ENCODE peak calls at places on chromosomes 7 and 10, in ten cellular contexts. One of them, this sample, is unnamed.

GRCh38 chr10:111107023-111107422 is 30.2 kb downstream of the ADRA2A start:
- DNase-seq in effector memory CD4-positive, alpha-beta T cell: no peak
- DNase-seq in right cardiac atrium: no peak
- DNase-seq in CD8-positive, alpha-beta T cell: no peak
- DNase-seq in dorsolateral prefrontal cortex: no peak
- DNase-seq in testis: no peak
- DNase-seq in tibial artery: no peak
- DNase-seq in DND-41: no peak
- DNase-seq in IMR-90: no peak
- DNase-seq in astrocyte: no peak
- DNase-seq in this sample: no peak

GRCh38 chr10:66822801-66823200 is 103.0 kb upstream of the LRRTM3 start:
- DNase-seq in effector memory CD4-positive, alpha-beta T cell: no peak
- DNase-seq in right cardiac atrium: peak; percentile 32
- DNase-seq in CD8-positive, alpha-beta T cell: no peak
- DNase-seq in dorsolateral prefrontal cortex: no peak
- DNase-seq in testis: no peak
- DNase-seq in tibial artery: no peak
- DNase-seq in DND-41: no peak
- DNase-seq in IMR-90: no peak
- DNase-seq in astrocyte: no peak
- DNase-seq in this sample: no peak

GRCh38 chr7:1270181-1270580 is 37.5 kb downstream of the UNCX start:
- DNase-seq in effector memory CD4-positive, alpha-beta T cell: no peak
- DNase-seq in right cardiac atrium: peak; percentile 8
- DNase-seq in CD8-positive, alpha-beta T cell: no peak
- DNase-seq in dorsolateral prefrontal cortex: no peak
- DNase-seq in testis: no peak
- DNase-seq in tibial artery: no peak
- DNase-seq in DND-41: no peak
- DNase-seq in IMR-90: no peak
- DNase-seq in astrocyte: no peak
- DNase-seq in this sample: no peak

GRCh38 chr10:119441151-119441821 is 101.2 kb downstream of the RGS10 start:
- DNase-seq in effector memory CD4-positive, alpha-beta T cell: no peak
- DNase-seq in right cardiac atrium: peak; percentile 76
- DNase-seq in CD8-positive, alpha-beta T cell: no peak
- DNase-seq in dorsolateral prefrontal cortex: no peak
- DNase-seq in testis: peak; percentile 38
- DNase-seq in tibial artery: peak; percentile 62
- DNase-seq in DND-41: no peak
- DNase-seq in IMR-90: peak; percentile 79
- DNase-seq in astrocyte: peak; percentile 79
- DNase-seq in this sample: peak; percentile 54

GRCh38 chr7:80563561-80564327 is 51.9 kb upstream of the GNAT3 start:
- DNase-seq in effector memory CD4-positive, alpha-beta T cell: no peak
- DNase-seq in right cardiac atrium: no peak
- DNase-seq in CD8-positive, alpha-beta T cell: no peak
- DNase-seq in dorsolateral prefrontal cortex: no peak
- DNase-seq in testis: no peak
- DNase-seq in tibial artery: no peak
- DNase-seq in DND-41: no peak
- DNase-seq in IMR-90: no peak
- DNase-seq in astrocyte: no peak
- DNase-seq in this sample: no peak

GRCh38 chr10:104894711-104895110 is 253.6 kb downstream of the SORCS3 start:
- DNase-seq in effector memory CD4-positive, alpha-beta T cell: no peak
- DNase-seq in right cardiac atrium: no peak
- DNase-seq in CD8-positive, alpha-beta T cell: no peak
- DNase-seq in dorsolateral prefrontal cortex: no peak
- DNase-seq in testis: no peak
- DNase-seq in tibial artery: no peak
- DNase-seq in DND-41: no peak
- DNase-seq in IMR-90: no peak
- DNase-seq in astrocyte: no peak
- DNase-seq in this sample: no peak

GRCh38 chr10:43863859-43864591 is 215.3 kb upstream of the ZNF32 start:
- DNase-seq in effector memory CD4-positive, alpha-beta T cell: no peak
- DNase-seq in right cardiac atrium: peak; percentile 78
- DNase-seq in CD8-positive, alpha-beta T cell: no peak
- DNase-seq in dorsolateral prefrontal cortex: no peak
- DNase-seq in testis: no peak
- DNase-seq in tibial artery: peak; percentile 73
- DNase-seq in DND-41: no peak
- DNase-seq in IMR-90: peak; percentile 85
- DNase-seq in astrocyte: peak; percentile 90
- DNase-seq in this sample: peak; percentile 59

GRCh38 chr7:4725014-4725951 is 43.2 kb downstream of the FOXK1 start:
- DNase-seq in effector memory CD4-positive, alpha-beta T cell: peak; percentile 20
- DNase-seq in right cardiac atrium: peak; percentile 91
- DNase-seq in CD8-positive, alpha-beta T cell: peak; percentile 35
- DNase-seq in dorsolateral prefrontal cortex: peak; percentile 83
- DNase-seq in testis: peak; percentile 70
- DNase-seq in tibial artery: peak; percentile 86
- DNase-seq in DND-41: no peak
- DNase-seq in IMR-90: peak; percentile 95
- DNase-seq in astrocyte: peak; percentile 92
- DNase-seq in this sample: peak; percentile 74

GRCh38 chr7:16962986-16963385 is 81.2 kb upstream of the AGR3 start:
- DNase-seq in effector memory CD4-positive, alpha-beta T cell: no peak
- DNase-seq in right cardiac atrium: no peak
- DNase-seq in CD8-positive, alpha-beta T cell: no peak
- DNase-seq in dorsolateral prefrontal cortex: no peak
- DNase-seq in testis: no peak
- DNase-seq in tibial artery: no peak
- DNase-seq in DND-41: no peak
- DNase-seq in IMR-90: peak; percentile 16
- DNase-seq in astrocyte: no peak
- DNase-seq in this sample: no peak

GRCh38 chr10:103881420-103882284 is 26.3 kb upstream of the SH3PXD2A start:
- DNase-seq in effector memory CD4-positive, alpha-beta T cell: no peak
- DNase-seq in right cardiac atrium: no peak
- DNase-seq in CD8-positive, alpha-beta T cell: no peak
- DNase-seq in dorsolateral prefrontal cortex: no peak
- DNase-seq in testis: no peak
- DNase-seq in tibial artery: no peak
- DNase-seq in DND-41: no peak
- DNase-seq in IMR-90: no peak
- DNase-seq in astrocyte: no peak
- DNase-seq in this sample: peak; percentile 55

GRCh38 chr10:28891058-28891713 is 213.9 kb downstream of the BAMBI start:
- DNase-seq in effector memory CD4-positive, alpha-beta T cell: no peak
- DNase-seq in right cardiac atrium: no peak
- DNase-seq in CD8-positive, alpha-beta T cell: no peak
- DNase-seq in dorsolateral prefrontal cortex: no peak
- DNase-seq in testis: no peak
- DNase-seq in tibial artery: no peak
- DNase-seq in DND-41: no peak
- DNase-seq in IMR-90: no peak
- DNase-seq in astrocyte: no peak
- DNase-seq in this sample: no peak

GRCh38 chr10:88209837-88210552 is 346.6 kb downstream of the PTEN start:
- DNase-seq in effector memory CD4-positive, alpha-beta T cell: no peak
- DNase-seq in right cardiac atrium: peak; percentile 32
- DNase-seq in CD8-positive, alpha-beta T cell: no peak
- DNase-seq in dorsolateral prefrontal cortex: no peak
- DNase-seq in testis: peak; percentile 31
- DNase-seq in tibial artery: peak; percentile 48
- DNase-seq in DND-41: no peak
- DNase-seq in IMR-90: peak; percentile 58
- DNase-seq in astrocyte: no peak
- DNase-seq in this sample: no peak

GRCh38 chr7:79337722-79338121 is 115.7 kb downstream of the MAGI2 start:
- DNase-seq in effector memory CD4-positive, alpha-beta T cell: no peak
- DNase-seq in right cardiac atrium: no peak
- DNase-seq in CD8-positive, alpha-beta T cell: no peak
- DNase-seq in dorsolateral prefrontal cortex: no peak
- DNase-seq in testis: no peak
- DNase-seq in tibial artery: no peak
- DNase-seq in DND-41: no peak
- DNase-seq in IMR-90: no peak
- DNase-seq in astrocyte: no peak
- DNase-seq in this sample: no peak

GRCh38 chr7:8442814-8443304 is 9.4 kb downstream of the NXPH1 start:
- DNase-seq in effector memory CD4-positive, alpha-beta T cell: no peak
- DNase-seq in right cardiac atrium: peak; percentile 79
- DNase-seq in CD8-positive, alpha-beta T cell: no peak
- DNase-seq in dorsolateral prefrontal cortex: no peak
- DNase-seq in testis: peak; percentile 78
- DNase-seq in tibial artery: peak; percentile 25
- DNase-seq in DND-41: peak; percentile 40
- DNase-seq in IMR-90: no peak
- DNase-seq in astrocyte: peak; percentile 6
- DNase-seq in this sample: peak; percentile 46

GRCh38 chr7:29783671-29784070 is 22.6 kb upstream of the WIPF3 start:
- DNase-seq in effector memory CD4-positive, alpha-beta T cell: no peak
- DNase-seq in right cardiac atrium: no peak
- DNase-seq in CD8-positive, alpha-beta T cell: no peak
- DNase-seq in dorsolateral prefrontal cortex: no peak
- DNase-seq in testis: no peak
- DNase-seq in tibial artery: no peak
- DNase-seq in DND-41: no peak
- DNase-seq in IMR-90: no peak
- DNase-seq in astrocyte: no peak
- DNase-seq in this sample: no peak

GRCh38 chr7:86765931-86766330 is 122.2 kb downstream of the GRM3 start:
- DNase-seq in effector memory CD4-positive, alpha-beta T cell: no peak
- DNase-seq in right cardiac atrium: no peak
- DNase-seq in CD8-positive, alpha-beta T cell: no peak
- DNase-seq in dorsolateral prefrontal cortex: no peak
- DNase-seq in testis: no peak
- DNase-seq in tibial artery: no peak
- DNase-seq in DND-41: no peak
- DNase-seq in IMR-90: no peak
- DNase-seq in astrocyte: no peak
- DNase-seq in this sample: no peak

GRCh38 chr7:86762129-86762528 is 118.4 kb downstream of the GRM3 start:
- DNase-seq in effector memory CD4-positive, alpha-beta T cell: no peak
- DNase-seq in right cardiac atrium: no peak
- DNase-seq in CD8-positive, alpha-beta T cell: no peak
- DNase-seq in dorsolateral prefrontal cortex: no peak
- DNase-seq in testis: no peak
- DNase-seq in tibial artery: no peak
- DNase-seq in DND-41: no peak
- DNase-seq in IMR-90: no peak
- DNase-seq in astrocyte: no peak
- DNase-seq in this sample: no peak

DNA sequence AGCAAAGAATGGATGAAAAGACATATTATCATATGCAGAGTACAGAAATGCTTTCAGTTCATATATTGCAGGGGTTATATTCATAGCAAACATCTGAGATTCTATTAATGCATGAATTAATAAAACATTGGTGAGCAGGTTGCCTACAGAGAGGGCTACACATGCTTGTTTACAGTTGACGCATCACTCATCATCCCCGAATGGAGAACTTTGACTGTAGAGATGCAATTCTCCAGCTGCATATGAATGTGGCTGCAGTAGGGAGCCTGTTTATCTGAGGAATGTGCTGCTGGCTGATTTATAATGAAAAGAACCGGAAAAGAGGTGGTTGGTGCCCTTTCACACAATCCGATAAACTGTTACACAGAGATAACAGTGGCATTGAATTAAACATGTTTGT is 116.5 kb downstream of the GRM3 start:
- DNase-seq in effector memory CD4-positive, alpha-beta T cell: no peak
- DNase-seq in right cardiac atrium: no peak
- DNase-seq in CD8-positive, alpha-beta T cell: no peak
- DNase-seq in dorsolateral prefrontal cortex: no peak
- DNase-seq in testis: no peak
- DNase-seq in tibial artery: no peak
- DNase-seq in DND-41: no peak
- DNase-seq in IMR-90: no peak
- DNase-seq in astrocyte: no peak
- DNase-seq in this sample: no peak
- H3K27ac ChIP-seq in effector memory CD4-positive, alpha-beta T cell: no peak overlapping the region
- H3K27ac ChIP-seq in right cardiac atrium: no peak overlapping the region
- H3K27ac ChIP-seq in CD8-positive, alpha-beta T cell: no peak overlapping the region
- H3K27ac ChIP-seq in dorsolateral prefrontal cortex: peak overlapping the region; percentile 58
- H3K27ac ChIP-seq in testis: no peak overlapping the region
- H3K27ac ChIP-seq in tibial artery: no peak overlapping the region
- H3K27ac ChIP-seq in DND-41: no peak overlapping the region
- H3K27ac ChIP-seq in IMR-90: no peak overlapping the region
- H3K27ac ChIP-seq in astrocyte: no peak overlapping the region
- H3K27ac ChIP-seq in this sample: no peak overlapping the region

GRCh38 chr7:105611856-105612775 is 30.8 kb upstream of the EFCAB10 start:
- DNase-seq in effector memory CD4-positive, alpha-beta T cell: no peak
- DNase-seq in right cardiac atrium: no peak
- DNase-seq in CD8-positive, alpha-beta T cell: no peak
- DNase-seq in dorsolateral prefrontal cortex: no peak
- DNase-seq in testis: no peak
- DNase-seq in tibial artery: no peak
- DNase-seq in DND-41: no peak
- DNase-seq in IMR-90: peak; percentile 27
- DNase-seq in astrocyte: peak; percentile 35
- DNase-seq in this sample: no peak
- H3K27ac ChIP-seq in effector memory CD4-positive, alpha-beta T cell: no peak overlapping the region
- H3K27ac ChIP-seq in right cardiac atrium: no peak overlapping the region
- H3K27ac ChIP-seq in CD8-positive, alpha-beta T cell: no peak overlapping the region
- H3K27ac ChIP-seq in dorsolateral prefrontal cortex: no peak overlapping the region
- H3K27ac ChIP-seq in testis: no peak overlapping the region
- H3K27ac ChIP-seq in tibial artery: no peak overlapping the region
- H3K27ac ChIP-seq in DND-41: no peak overlapping the region
- H3K27ac ChIP-seq in IMR-90: no peak overlapping the region
- H3K27ac ChIP-seq in astrocyte: no peak overlapping the region
- H3K27ac ChIP-seq in this sample: no peak overlapping the region

GRCh38 chr10:68666280-68666760 is 54.7 kb upstream of the CCAR1 start:
- DNase-seq in effector memory CD4-positive, alpha-beta T cell: no peak
- DNase-seq in right cardiac atrium: no peak
- DNase-seq in CD8-positive, alpha-beta T cell: no peak
- DNase-seq in dorsolateral prefrontal cortex: no peak
- DNase-seq in testis: no peak
- DNase-seq in tibial artery: no peak
- DNase-seq in DND-41: no peak
- DNase-seq in IMR-90: peak; percentile 95
- DNase-seq in astrocyte: peak; percentile 93
- DNase-seq in this sample: no peak
- H3K27ac ChIP-seq in effector memory CD4-positive, alpha-beta T cell: no peak overlapping the region
- H3K27ac ChIP-seq in right cardiac atrium: no peak overlapping the region
- H3K27ac ChIP-seq in CD8-positive, alpha-beta T cell: no peak overlapping the region
- H3K27ac ChIP-seq in dorsolateral prefrontal cortex: no peak overlapping the region
- H3K27ac ChIP-seq in testis: no peak overlapping the region
- H3K27ac ChIP-seq in tibial artery: peak overlapping the region; percentile 30
- H3K27ac ChIP-seq in DND-41: no peak overlapping the region
- H3K27ac ChIP-seq in IMR-90: peak overlapping the region; percentile 91
- H3K27ac ChIP-seq in astrocyte: peak overlapping the region; percentile 86
- H3K27ac ChIP-seq in this sample: no peak overlapping the region

GRCh38 chr10:79348640-79348988 is 1.3 kb downstream of the PPIF start:
- DNase-seq in effector memory CD4-positive, alpha-beta T cell: no peak
- DNase-seq in right cardiac atrium: peak; percentile 69
- DNase-seq in CD8-positive, alpha-beta T cell: no peak
- DNase-seq in dorsolateral prefrontal cortex: no peak
- DNase-seq in testis: no peak
- DNase-seq in tibial artery: no peak
- DNase-seq in DND-41: no peak
- DNase-seq in IMR-90: no peak
- DNase-seq in astrocyte: no peak
- DNase-seq in this sample: no peak
- H3K27ac ChIP-seq in effector memory CD4-positive, alpha-beta T cell: peak overlapping the region; percentile 83
- H3K27ac ChIP-seq in right cardiac atrium: peak overlapping the region; percentile 75
- H3K27ac ChIP-seq in CD8-positive, alpha-beta T cell: peak overlapping the region; percentile 60
- H3K27ac ChIP-seq in dorsolateral prefrontal cortex: peak overlapping the region; percentile 85
- H3K27ac ChIP-seq in testis: peak overlapping the region; percentile 88
- H3K27ac ChIP-seq in tibial artery: peak overlapping the region; percentile 74
- H3K27ac ChIP-seq in DND-41: peak overlapping the region; percentile 95
- H3K27ac ChIP-seq in IMR-90: peak overlapping the region; percentile 70
- H3K27ac ChIP-seq in astrocyte: no peak overlapping the region
- H3K27ac ChIP-seq in this sample: peak overlapping the region; percentile 95

This sample was measured in left ventricle myocardium inferior.